ENCODE peak calls at places on chromosomes 12 and 14, in five cellular contexts. K is mesothelial cell of epicardium, Z is GM04504, E is activated T-cell treated with anti-CD3 and anti-CD28 coated beads for 48 hours, I is HuH-7.5. G is an unnamed sample.

GRCh38 chr14:63672417-63673180 is 30.9 kb upstream of the WDR89 start:
- DNase-seq in E (no peak), I (no peak), Z (no peak), K (no peak), G (no peak)

GRCh38 chr12:119322324-119322723 is 12.2 kb upstream of the CCDC60 start:
- DNase-seq in I (no peak), K (no peak), E (no peak), Z (no peak), G (no peak)

GRCh38 chr14:99516156-99517045 is 35.2 kb downstream of the CCNK start:
- DNase-seq in K (no peak), I (no peak), Z (no peak), E (no peak), G (no peak)

GRCh38 chr12:28172434-28173030 is 17.7 kb upstream of the CCDC91 start:
- DNase-seq in Z (peak), K (no peak), E (no peak), I (no peak), G (peak)

GRCh38 chr12:47281667-47282171 is 202.0 kb upstream of the AMIGO2 start:
- DNase-seq in I (no peak), E (no peak), K (no peak), Z (no peak), G (peak)

GRCh38 chr14:84144166-84144565 is 1385.8 kb upstream of the FLRT2 start:
- DNase-seq in I (no peak), K (no peak), Z (no peak), E (no peak), G (no peak)

GRCh38 chr12:115444336-115444735 is 760.4 kb upstream of the TBX3 start:
- DNase-seq in Z (peak), I (no peak), K (no peak), E (no peak), G (no peak)

GRCh38 chr14:24063263-24063836 is 8.0 kb upstream of the CPNE6 start:
- DNase-seq in E (no peak), I (no peak), Z (no peak), K (no peak), G (no peak)

GRCh38 chr12:122749569-122750332 is 2.9 kb upstream of the DENR start:
- DNase-seq in E (no peak), I (peak), Z (no peak), K (no peak), G (peak)

GRCh38 chr12:81128930-81129554 is 51.2 kb downstream of the ACSS3 start:
- DNase-seq in K (no peak), Z (peak), E (no peak), I (no peak), G (peak)

GRCh38 chr12:17609152-17609551 is 480.8 kb downstream of the RERGL start:
- DNase-seq in K (no peak), I (no peak), Z (no peak), E (no peak), G (no peak)

GRCh38 chr14:100651999-100652508 is 64.8 kb upstream of the BEGAIN start:
- DNase-seq in I (no peak), K (no peak), Z (no peak), E (no peak), G (peak)

GRCh38 chr14:28298156-28298555 is 468.4 kb upstream of the FOXG1 start:
- DNase-seq in K (no peak), E (no peak), Z (no peak), I (no peak), G (no peak)

GRCh38 chr14:89911018-89911919 is 43.3 kb downstream of the EFCAB11 start:
- DNase-seq in K (peak), E (no peak), I (no peak), Z (no peak), G (no peak)

GRCh38 chr12:101498252-101498651 is 23.1 kb downstream of the SPIC start:
- DNase-seq in I (no peak), Z (no peak), E (no peak), K (no peak), G (no peak)

GRCh38 chr12:23618718-23619117 is 330.8 kb downstream of the SOX5 start:
- DNase-seq in Z (no peak), E (no peak), I (no peak), K (no peak), G (no peak)

GRCh38 chr14:93880025-93880820 is 46.9 kb upstream of the FAM181A start:
- DNase-seq in I (no peak), Z (peak), K (no peak), E (no peak), G (peak)

GRCh38 chr12:26878661-26879119 is 45.7 kb upstream of the ITPR2 start:
- DNase-seq in K (no peak), I (no peak), Z (no peak), E (no peak), G (peak)

GRCh38 chr14:105303949-105304348 is 3.1 kb upstream of the BRF1 start:
- DNase-seq in E (no peak), Z (no peak), I (no peak), K (no peak), G (no peak)

GRCh38 chr12:14260011-14260993 is 105.2 kb upstream of the ATF7IP start:
- DNase-seq in Z (peak), K (peak), E (no peak), I (no peak), G (peak)

GRCh38 chr12:543114-543451 is 83.3 kb downstream of the B4GALNT3 start:
- DNase-seq in Z (no peak), E (no peak), K (no peak), I (no peak), G (no peak)

GRCh38 chr14:23154876-23155587 is 28.4 kb downstream of the SLC7A8 start:
- DNase-seq in I (no peak), E (no peak), K (no peak), Z (peak), G (peak)

GRCh38 chr14:91888641-91889476 is 21.5 kb upstream of the TC2N start:
- DNase-seq in K (no peak), I (no peak), Z (no peak), E (no peak), G (no peak)

GRCh38 chr12:91219511-91219910 is 36.9 kb upstream of the DCN start:
- DNase-seq in K (no peak), E (no peak), Z (peak), I (no peak), G (no peak)

GRCh38 chr12:110022980-110023633 is 23.9 kb downstream of the ANKRD13A start:
- DNase-seq in K (no peak), Z (no peak), I (no peak), E (no peak), G (peak)

GRCh38 chr12:93003540-93004239 is 74.6 kb upstream of the EEA1 start:
- DNase-seq in Z (no peak), E (no peak), K (no peak), I (no peak), G (no peak)

GRCh38 chr12:57128519-57129247 is 400 bp downstream of the LRP1 start:
- DNase-seq in K (no peak), I (no peak), E (no peak), Z (no peak), G (no peak)

GRCh38 chr14:105019861-105020814 is 745 bp downstream of the CDCA4 start:
- DNase-seq in Z (no peak), K (peak), E (peak), I (no peak), G (no peak)

GRCh38 chr12:103160622-103161021 is 203.1 kb downstream of the ASCL1 start:
- DNase-seq in Z (no peak), E (no peak), K (no peak), I (no peak), G (no peak)

GRCh38 chr12:64450711-64451486 is 1.0 kb upstream of the TBK1 start:
- DNase-seq in Z (no peak), E (no peak), K (no peak), I (no peak), G (no peak)

GRCh38 chr12:132597333-132598283 is 12.8 kb downstream of the LRCOL1 start:
- DNase-seq in I (no peak), K (peak), E (no peak), Z (peak), G (peak)

GRCh38 chr12:123398177-123398916 is 14.4 kb downstream of the KMT5A start:
- DNase-seq in Z (peak), K (no peak), I (no peak), E (no peak), G (peak)

GRCh38 chr12:10154145-10154496 is 17.8 kb downstream of the OLR1 start:
- DNase-seq in E (no peak), I (no peak), Z (no peak), K (no peak), G (no peak)

GRCh38 chr14:52313493-52313881 is 625 bp upstream of the PTGER2 start:
- DNase-seq in Z (no peak), K (no peak), I (no peak), E (no peak), G (no peak)

GRCh38 chr12:94206886-94207285 is 58.5 kb downstream of the PLXNC1 start:
- DNase-seq in E (no peak), Z (no peak), I (no peak), K (no peak), G (no peak)

GRCh38 chr12:120012067-120012621 is 23.1 kb downstream of the BICDL1 start:
- DNase-seq in K (no peak), I (no peak), Z (no peak), E (peak), G (no peak)

G was measured in MG63.